ENCODE peak calls at places on chromosomes 1 and 21, in five cellular contexts. One of them, this sample, is unnamed.

GRCh38 chr1:11882814-11883538 is 24.2 kb upstream of the NPPB start:
- DNase-seq in NCI-H460: no peak
- DNase-seq in amniotic stem cell: no peak
- DNase-seq in KBM-7: no peak
- DNase-seq in stimulated activated CD4-positive, alpha-beta T cell treated with anti-CD3 and anti-CD28 coated beads, Interleukin-4, amount 100 ng/mL, for 1 hour: no peak
- DNase-seq in this sample: no peak

GRCh38 chr1:81558291-81559076 is 242.2 kb upstream of the ADGRL2 start:
- DNase-seq in KBM-7: no peak
- DNase-seq in stimulated activated CD4-positive, alpha-beta T cell treated with anti-CD3 and anti-CD28 coated beads, Interleukin-4, amount 100 ng/mL, for 1 hour: no peak
- DNase-seq in amniotic stem cell: no peak
- DNase-seq in NCI-H460: no peak
- DNase-seq in this sample: no peak

GRCh38 chr1:6001992-6002576 is 9.9 kb upstream of the NPHP4 start:
- DNase-seq in stimulated activated CD4-positive, alpha-beta T cell treated with anti-CD3 and anti-CD28 coated beads, Interleukin-4, amount 100 ng/mL, for 1 hour: no peak
- DNase-seq in amniotic stem cell: no peak
- DNase-seq in NCI-H460: no peak
- DNase-seq in KBM-7: no peak
- DNase-seq in this sample: no peak

GRCh38 chr1:219441884-219442283 is 171.0 kb downstream of the ZC3H11B start:
- DNase-seq in NCI-H460: no peak
- DNase-seq in KBM-7: no peak
- DNase-seq in amniotic stem cell: no peak
- DNase-seq in stimulated activated CD4-positive, alpha-beta T cell treated with anti-CD3 and anti-CD28 coated beads, Interleukin-4, amount 100 ng/mL, for 1 hour: no peak
- DNase-seq in this sample: no peak

GRCh38 chr1:9316080-9316444 is 23.4 kb downstream of the SPSB1 start:
- DNase-seq in NCI-H460: no peak
- DNase-seq in amniotic stem cell: no peak
- DNase-seq in stimulated activated CD4-positive, alpha-beta T cell treated with anti-CD3 and anti-CD28 coated beads, Interleukin-4, amount 100 ng/mL, for 1 hour: peak
- DNase-seq in KBM-7: no peak
- DNase-seq in this sample: no peak

GRCh38 chr1:181135462-181135781 is 46.9 kb downstream of the IER5 start:
- DNase-seq in stimulated activated CD4-positive, alpha-beta T cell treated with anti-CD3 and anti-CD28 coated beads, Interleukin-4, amount 100 ng/mL, for 1 hour: peak
- DNase-seq in NCI-H460: peak
- DNase-seq in amniotic stem cell: no peak
- DNase-seq in KBM-7: peak
- DNase-seq in this sample: no peak

GRCh38 chr1:46410156-46411009 is 16.3 kb downstream of the FAAH start:
- DNase-seq in KBM-7: no peak
- DNase-seq in amniotic stem cell: no peak
- DNase-seq in NCI-H460: no peak
- DNase-seq in stimulated activated CD4-positive, alpha-beta T cell treated with anti-CD3 and anti-CD28 coated beads, Interleukin-4, amount 100 ng/mL, for 1 hour: no peak
- DNase-seq in this sample: no peak

GRCh38 chr21:38384675-38385074 is 113.6 kb downstream of the ERG start:
- DNase-seq in stimulated activated CD4-positive, alpha-beta T cell treated with anti-CD3 and anti-CD28 coated beads, Interleukin-4, amount 100 ng/mL, for 1 hour: no peak
- DNase-seq in NCI-H460: no peak
- DNase-seq in KBM-7: peak
- DNase-seq in amniotic stem cell: no peak
- DNase-seq in this sample: no peak

GRCh38 chr21:32406405-32406804 is 6.1 kb upstream of the EVA1C start:
- DNase-seq in amniotic stem cell: no peak
- DNase-seq in NCI-H460: no peak
- DNase-seq in KBM-7: no peak
- DNase-seq in stimulated activated CD4-positive, alpha-beta T cell treated with anti-CD3 and anti-CD28 coated beads, Interleukin-4, amount 100 ng/mL, for 1 hour: no peak
- DNase-seq in this sample: no peak

GRCh38 chr1:221862971-221863370 is 121.1 kb upstream of the DUSP10 start:
- DNase-seq in amniotic stem cell: no peak
- DNase-seq in stimulated activated CD4-positive, alpha-beta T cell treated with anti-CD3 and anti-CD28 coated beads, Interleukin-4, amount 100 ng/mL, for 1 hour: no peak
- DNase-seq in KBM-7: no peak
- DNase-seq in NCI-H460: no peak
- DNase-seq in this sample: no peak

GRCh38 chr21:39087976-39088370 is 95.3 kb downstream of the PSMG1 start:
- DNase-seq in stimulated activated CD4-positive, alpha-beta T cell treated with anti-CD3 and anti-CD28 coated beads, Interleukin-4, amount 100 ng/mL, for 1 hour: no peak
- DNase-seq in KBM-7: no peak
- DNase-seq in amniotic stem cell: no peak
- DNase-seq in NCI-H460: no peak
- DNase-seq in this sample: no peak

GRCh38 chr1:96365076-96365475 is 356.5 kb upstream of the PTBP2 start:
- DNase-seq in KBM-7: no peak
- DNase-seq in stimulated activated CD4-positive, alpha-beta T cell treated with anti-CD3 and anti-CD28 coated beads, Interleukin-4, amount 100 ng/mL, for 1 hour: no peak
- DNase-seq in amniotic stem cell: no peak
- DNase-seq in NCI-H460: no peak
- DNase-seq in this sample: no peak

GRCh38 chr1:41327383-41327999 is 33.7 kb upstream of the FOXO6 start:
- DNase-seq in KBM-7: no peak
- DNase-seq in stimulated activated CD4-positive, alpha-beta T cell treated with anti-CD3 and anti-CD28 coated beads, Interleukin-4, amount 100 ng/mL, for 1 hour: no peak
- DNase-seq in NCI-H460: no peak
- DNase-seq in amniotic stem cell: no peak
- DNase-seq in this sample: no peak

GRCh38 chr1:31095298-31095981 is 29.9 kb upstream of the PUM1 start:
- DNase-seq in stimulated activated CD4-positive, alpha-beta T cell treated with anti-CD3 and anti-CD28 coated beads, Interleukin-4, amount 100 ng/mL, for 1 hour: no peak
- DNase-seq in amniotic stem cell: peak
- DNase-seq in NCI-H460: no peak
- DNase-seq in KBM-7: no peak
- DNase-seq in this sample: no peak

GRCh38 chr1:10178602-10179407 is 31.6 kb upstream of the KIF1B start:
- DNase-seq in KBM-7: no peak
- DNase-seq in amniotic stem cell: no peak
- DNase-seq in stimulated activated CD4-positive, alpha-beta T cell treated with anti-CD3 and anti-CD28 coated beads, Interleukin-4, amount 100 ng/mL, for 1 hour: no peak
- DNase-seq in NCI-H460: no peak
- DNase-seq in this sample: no peak

GRCh38 chr1:162360874-162361260 is 15.8 kb downstream of the SPATA46 start:
- DNase-seq in stimulated activated CD4-positive, alpha-beta T cell treated with anti-CD3 and anti-CD28 coated beads, Interleukin-4, amount 100 ng/mL, for 1 hour: no peak
- DNase-seq in KBM-7: no peak
- DNase-seq in amniotic stem cell: no peak
- DNase-seq in NCI-H460: no peak
- DNase-seq in this sample: no peak

GRCh38 chr1:5886541-5887435 is 105.4 kb downstream of the NPHP4 start:
- DNase-seq in stimulated activated CD4-positive, alpha-beta T cell treated with anti-CD3 and anti-CD28 coated beads, Interleukin-4, amount 100 ng/mL, for 1 hour: no peak
- DNase-seq in amniotic stem cell: no peak
- DNase-seq in NCI-H460: no peak
- DNase-seq in KBM-7: no peak
- DNase-seq in this sample: no peak

GRCh38 chr1:4253918-4254317 is 353.8 kb upstream of the C1orf174 start:
- DNase-seq in amniotic stem cell: no peak
- DNase-seq in KBM-7: no peak
- DNase-seq in stimulated activated CD4-positive, alpha-beta T cell treated with anti-CD3 and anti-CD28 coated beads, Interleukin-4, amount 100 ng/mL, for 1 hour: no peak
- DNase-seq in NCI-H460: no peak
- DNase-seq in this sample: no peak

GRCh38 chr1:65459397-65459768 is 38.9 kb downstream of the LEPR start:
- DNase-seq in NCI-H460: peak
- DNase-seq in stimulated activated CD4-positive, alpha-beta T cell treated with anti-CD3 and anti-CD28 coated beads, Interleukin-4, amount 100 ng/mL, for 1 hour: no peak
- DNase-seq in amniotic stem cell: no peak
- DNase-seq in KBM-7: peak
- DNase-seq in this sample: no peak

GRCh38 chr1:212684511-212685090 is 15.0 kb downstream of the BATF3 start:
- DNase-seq in stimulated activated CD4-positive, alpha-beta T cell treated with anti-CD3 and anti-CD28 coated beads, Interleukin-4, amount 100 ng/mL, for 1 hour: no peak
- DNase-seq in amniotic stem cell: no peak
- DNase-seq in NCI-H460: no peak
- DNase-seq in KBM-7: no peak
- DNase-seq in this sample: no peak

GRCh38 chr1:233180626-233181364 is 114.7 kb downstream of the PCNX2 start:
- DNase-seq in stimulated activated CD4-positive, alpha-beta T cell treated with anti-CD3 and anti-CD28 coated beads, Interleukin-4, amount 100 ng/mL, for 1 hour: no peak
- DNase-seq in KBM-7: peak
- DNase-seq in NCI-H460: no peak
- DNase-seq in amniotic stem cell: no peak
- DNase-seq in this sample: no peak

GRCh38 chr1:44609768-44610526 is 64.3 kb downstream of the TMEM53 start:
- DNase-seq in amniotic stem cell: no peak
- DNase-seq in NCI-H460: no peak
- DNase-seq in KBM-7: no peak
- DNase-seq in stimulated activated CD4-positive, alpha-beta T cell treated with anti-CD3 and anti-CD28 coated beads, Interleukin-4, amount 100 ng/mL, for 1 hour: no peak
- DNase-seq in this sample: no peak

GRCh38 chr1:207867136-207868081 is 43.5 kb downstream of the CD34 start:
- DNase-seq in KBM-7: no peak
- DNase-seq in amniotic stem cell: no peak
- DNase-seq in NCI-H460: no peak
- DNase-seq in stimulated activated CD4-positive, alpha-beta T cell treated with anti-CD3 and anti-CD28 coated beads, Interleukin-4, amount 100 ng/mL, for 1 hour: peak
- DNase-seq in this sample: no peak

GRCh38 chr1:39407889-39408640 is 83.4 kb upstream of the BMP8A start:
- DNase-seq in NCI-H460: no peak
- DNase-seq in KBM-7: peak
- DNase-seq in amniotic stem cell: no peak
- DNase-seq in stimulated activated CD4-positive, alpha-beta T cell treated with anti-CD3 and anti-CD28 coated beads, Interleukin-4, amount 100 ng/mL, for 1 hour: no peak
- DNase-seq in this sample: no peak

GRCh38 chr1:183559061-183559460 is 31.2 kb downstream of the NCF2 start:
- DNase-seq in NCI-H460: no peak
- DNase-seq in stimulated activated CD4-positive, alpha-beta T cell treated with anti-CD3 and anti-CD28 coated beads, Interleukin-4, amount 100 ng/mL, for 1 hour: no peak
- DNase-seq in amniotic stem cell: no peak
- DNase-seq in KBM-7: no peak
- DNase-seq in this sample: no peak

GRCh38 chr1:53584446-53585102 is 125.4 kb downstream of the DMRTB1 start:
- DNase-seq in amniotic stem cell: no peak
- DNase-seq in KBM-7: no peak
- DNase-seq in stimulated activated CD4-positive, alpha-beta T cell treated with anti-CD3 and anti-CD28 coated beads, Interleukin-4, amount 100 ng/mL, for 1 hour: no peak
- DNase-seq in NCI-H460: no peak
- DNase-seq in this sample: no peak

GRCh38 chr21:35396655-35397054 is 347.6 kb upstream of the RUNX1 start:
- DNase-seq in NCI-H460: no peak
- DNase-seq in amniotic stem cell: no peak
- DNase-seq in KBM-7: no peak
- DNase-seq in stimulated activated CD4-positive, alpha-beta T cell treated with anti-CD3 and anti-CD28 coated beads, Interleukin-4, amount 100 ng/mL, for 1 hour: no peak
- DNase-seq in this sample: no peak

GRCh38 chr1:14987829-14988603 is 165.5 kb upstream of the TMEM51 start:
- DNase-seq in NCI-H460: no peak
- DNase-seq in stimulated activated CD4-positive, alpha-beta T cell treated with anti-CD3 and anti-CD28 coated beads, Interleukin-4, amount 100 ng/mL, for 1 hour: no peak
- DNase-seq in KBM-7: no peak
- DNase-seq in amniotic stem cell: no peak
- DNase-seq in this sample: no peak

GRCh38 chr1:100921110-100921706 is 25.3 kb downstream of the SLC30A7 start:
- DNase-seq in amniotic stem cell: peak
- DNase-seq in stimulated activated CD4-positive, alpha-beta T cell treated with anti-CD3 and anti-CD28 coated beads, Interleukin-4, amount 100 ng/mL, for 1 hour: no peak
- DNase-seq in NCI-H460: peak
- DNase-seq in KBM-7: peak
- DNase-seq in this sample: no peak

GRCh38 chr1:169326644-169327316 is 40.8 kb downstream of the NME7 start:
- DNase-seq in KBM-7: peak
- DNase-seq in stimulated activated CD4-positive, alpha-beta T cell treated with anti-CD3 and anti-CD28 coated beads, Interleukin-4, amount 100 ng/mL, for 1 hour: no peak
- DNase-seq in NCI-H460: no peak
- DNase-seq in amniotic stem cell: no peak
- DNase-seq in this sample: no peak

GRCh38 chr1:202274611-202275010 is 67.1 kb downstream of the UBE2T start:
- DNase-seq in stimulated activated CD4-positive, alpha-beta T cell treated with anti-CD3 and anti-CD28 coated beads, Interleukin-4, amount 100 ng/mL, for 1 hour: peak
- DNase-seq in NCI-H460: no peak
- DNase-seq in amniotic stem cell: no peak
- DNase-seq in KBM-7: peak
- DNase-seq in this sample: peak

GRCh38 chr1:15678578-15678977 is 5.5 kb upstream of the PLEKHM2 start:
- DNase-seq in amniotic stem cell: no peak
- DNase-seq in NCI-H460: peak
- DNase-seq in KBM-7: peak
- DNase-seq in stimulated activated CD4-positive, alpha-beta T cell treated with anti-CD3 and anti-CD28 coated beads, Interleukin-4, amount 100 ng/mL, for 1 hour: no peak
- DNase-seq in this sample: no peak

GRCh38 chr1:59707216-59707615 is 107.5 kb upstream of the HOOK1 start:
- DNase-seq in amniotic stem cell: peak
- DNase-seq in NCI-H460: no peak
- DNase-seq in KBM-7: no peak
- DNase-seq in stimulated activated CD4-positive, alpha-beta T cell treated with anti-CD3 and anti-CD28 coated beads, Interleukin-4, amount 100 ng/mL, for 1 hour: no peak
- DNase-seq in this sample: no peak

GRCh38 chr1:177170756-177171535 is at the start of gene BRINP2:
- DNase-seq in KBM-7: no peak
- DNase-seq in stimulated activated CD4-positive, alpha-beta T cell treated with anti-CD3 and anti-CD28 coated beads, Interleukin-4, amount 100 ng/mL, for 1 hour: no peak
- DNase-seq in NCI-H460: peak
- DNase-seq in amniotic stem cell: no peak
- DNase-seq in this sample: peak

GRCh38 chr1:28682840-28683239 is 14.3 kb downstream of the GMEB1 start:
- DNase-seq in amniotic stem cell: no peak
- DNase-seq in NCI-H460: no peak
- DNase-seq in KBM-7: no peak
- DNase-seq in stimulated activated CD4-positive, alpha-beta T cell treated with anti-CD3 and anti-CD28 coated beads, Interleukin-4, amount 100 ng/mL, for 1 hour: no peak
- DNase-seq in this sample: no peak

GRCh38 chr1:213325482-213325881 is 274.4 kb downstream of the RPS6KC1 start:
- DNase-seq in stimulated activated CD4-positive, alpha-beta T cell treated with anti-CD3 and anti-CD28 coated beads, Interleukin-4, amount 100 ng/mL, for 1 hour: no peak
- DNase-seq in amniotic stem cell: no peak
- DNase-seq in KBM-7: peak
- DNase-seq in NCI-H460: no peak
- DNase-seq in this sample: no peak

GRCh38 chr1:150410582-150411101 is 46.7 kb downstream of the RPRD2 start:
- DNase-seq in amniotic stem cell: no peak
- DNase-seq in stimulated activated CD4-positive, alpha-beta T cell treated with anti-CD3 and anti-CD28 coated beads, Interleukin-4, amount 100 ng/mL, for 1 hour: no peak
- DNase-seq in KBM-7: no peak
- DNase-seq in NCI-H460: no peak
- DNase-seq in this sample: no peak